ENCODE peak calls at places on chromosomes 5 and 9, in eight cellular contexts. P, I, C, Z, V, W, F and Q are unnamed samples.

GRCh38 chr9:134611046-134611445 is 30.6 kb upstream of the COL5A1 start:
- DNase-seq in F (no peak), W (no peak), C (no peak), I (no peak), V (no peak), P (no peak), Z (no peak), Q (no peak)

GRCh38 chr9:79477955-79478751 is 93.6 kb upstream of the TLE4 start:
- DNase-seq in W (no peak), F (no peak), I (peak), P (peak), V (no peak), Z (peak), C (peak), Q (no peak)

GRCh38 chr5:55176176-55176818 is 3.3 kb upstream of the CDC20B start:
- DNase-seq in F (no peak), V (no peak), P (peak), I (peak), C (peak), Z (peak), W (no peak), Q (no peak)

GRCh38 chr9:126160067-126160853 is 166.4 kb upstream of the MVB12B start:
- DNase-seq in V (no peak), P (no peak), F (no peak), W (peak), Z (no peak), I (no peak), C (no peak), Q (no peak)

GRCh38 chr9:93119953-93120845 is 13.9 kb downstream of the NINJ1 start:
- DNase-seq in P (peak), C (peak), V (peak), W (peak), F (peak), Z (peak), I (peak), Q (no peak)

GRCh38 chr5:149414405-149415244 is 35.5 kb upstream of the IL17B start:
- DNase-seq in F (no peak), I (no peak), P (peak), Z (no peak), W (peak), C (peak), V (peak), Q (no peak)

GRCh38 chr5:116305899-116306298 is 221.1 kb downstream of the COMMD10 start:
- DNase-seq in P (no peak), W (no peak), I (no peak), V (no peak), C (no peak), Z (no peak), F (no peak), Q (no peak)

GRCh38 chr9:19445452-19445851 is 36.6 kb downstream of the ACER2 start:
- DNase-seq in P (no peak), Z (no peak), F (no peak), V (no peak), W (no peak), I (no peak), C (no peak), Q (no peak)

GRCh38 chr5:89556215-89557009 is 673.4 kb upstream of the MEF2C start:
- DNase-seq in V (no peak), P (peak), F (no peak), Z (no peak), I (no peak), W (no peak), C (peak), Q (no peak)

GRCh38 chr9:120242397-120242796 is 337.6 kb downstream of the CDK5RAP2 start:
- DNase-seq in W (no peak), I (no peak), V (no peak), Z (no peak), C (no peak), P (no peak), F (no peak), Q (no peak)

GRCh38 chr9:29349050-29349449 is 1775.8 kb upstream of the C9orf72 start:
- DNase-seq in F (no peak), Z (no peak), W (no peak), C (peak), I (no peak), P (no peak), V (no peak), Q (no peak)

GRCh38 chr9:119004618-119004990 is 364.6 kb downstream of the BRINP1 start:
- DNase-seq in Z (no peak), F (peak), V (no peak), W (peak), C (peak), I (no peak), P (no peak), Q (no peak)

GRCh38 chr9:70435948-70436347 is 21.5 kb upstream of the KLF9 start:
- DNase-seq in W (no peak), P (no peak), I (no peak), F (no peak), C (peak), V (no peak), Z (no peak), Q (no peak)

GRCh38 chr9:17987174-17987573 is 408.3 kb downstream of the SH3GL2 start:
- DNase-seq in F (no peak), C (no peak), W (no peak), I (no peak), Z (no peak), P (no peak), V (no peak), Q (no peak)

GRCh38 chr5:149203896-149204544 is 62.7 kb downstream of the ABLIM3 start:
- DNase-seq in Z (no peak), W (no peak), F (no peak), C (peak), V (no peak), I (no peak), P (no peak), Q (no peak)

GRCh38 chr5:133247881-133248642 is 196.2 kb downstream of the HSPA4 start:
- DNase-seq in I (no peak), W (no peak), Z (peak), V (no peak), F (no peak), C (peak), P (peak), Q (no peak)

GRCh38 chr5:67400752-67401151 is 204.2 kb upstream of the CD180 start:
- DNase-seq in Z (no peak), V (no peak), C (no peak), P (no peak), I (no peak), F (no peak), W (no peak), Q (no peak)

GRCh38 chr9:14316574-14317304 is 2.8 kb upstream of the NFIB start:
- DNase-seq in C (no peak), Z (no peak), V (peak), P (no peak), I (no peak), W (peak), F (no peak), Q (no peak)

GRCh38 chr5:148374693-148375360 is 8.9 kb upstream of the FBXO38 start:
- DNase-seq in C (peak), P (peak), V (peak), Z (peak), F (no peak), W (no peak), I (peak), Q (no peak)

GRCh38 chr5:523658-524441 is 399 bp downstream of the SLC9A3 start:
- DNase-seq in W (no peak), P (no peak), V (no peak), Z (no peak), C (no peak), I (no peak), F (no peak), Q (no peak)

GRCh38 chr9:95778957-95779356 is 96.5 kb upstream of the ERCC6L2 start:
- DNase-seq in W (no peak), F (no peak), V (no peak), Z (no peak), I (no peak), C (peak), P (peak), Q (no peak)

GRCh38 chr9:17116400-17116837 is 18.4 kb upstream of the CNTLN start:
- DNase-seq in I (no peak), Z (no peak), F (no peak), P (peak), W (no peak), C (peak), V (no peak), Q (no peak)

GRCh38 chr5:9454491-9454890 is 91.4 kb downstream of the SEMA5A start:
- DNase-seq in W (no peak), F (no peak), C (no peak), Z (no peak), I (no peak), V (no peak), P (no peak), Q (no peak)

GRCh38 chr9:105076729-105077128 is 148.8 kb upstream of the ABCA1 start:
- DNase-seq in I (no peak), W (no peak), V (no peak), F (no peak), C (no peak), P (no peak), Z (no peak), Q (no peak)

GRCh38 chr5:1108008-1108864 is 3.6 kb downstream of the SLC12A7 start:
- DNase-seq in V (no peak), I (no peak), F (no peak), W (no peak), Z (no peak), P (peak), C (no peak), Q (no peak)

GRCh38 chr5:40413747-40414146 is 266.0 kb upstream of the PTGER4 start:
- DNase-seq in W (no peak), V (no peak), F (no peak), C (peak), P (no peak), I (no peak), Z (no peak), Q (no peak)

GRCh38 chr5:154850255-154851062 is at the start of gene FAXDC2:
- DNase-seq in V (peak), F (peak), Z (peak), W (peak), C (peak), I (no peak), P (no peak), Q (no peak)

GRCh38 chr9:14670718-14671117 is 22.5 kb downstream of the ZDHHC21 start:
- DNase-seq in C (peak), I (no peak), Z (no peak), W (no peak), F (no peak), P (no peak), V (no peak), Q (no peak)

GRCh38 chr5:21680196-21680595 is 1172.9 kb downstream of the CDH12 start:
- DNase-seq in P (no peak), Z (no peak), I (no peak), W (no peak), C (peak), V (no peak), F (no peak), Q (no peak)

GRCh38 chr5:1227669-1228068 is 2.5 kb downstream of the SLC6A18 start:
- DNase-seq in P (peak), Z (no peak), V (no peak), C (peak), F (no peak), I (no peak), W (no peak), Q (no peak)

GRCh38 chr5:134127988-134128647 is 13.6 kb downstream of the TCF7 start:
- DNase-seq in W (no peak), C (no peak), F (no peak), Z (no peak), I (no peak), P (no peak), V (no peak), Q (no peak)

GRCh38 chr5:157266286-157267007 is 524 bp downstream of the CYFIP2 start:
- DNase-seq in P (peak), I (peak), F (no peak), W (no peak), Z (peak), C (no peak), V (peak), Q (peak)

GRCh38 chr5:9196403-9197224 is 349.3 kb downstream of the SEMA5A start:
- DNase-seq in W (no peak), V (no peak), C (peak), Z (no peak), I (no peak), P (no peak), F (no peak), Q (no peak)